ENCODE peak calls at places on chromosomes 3 and 15, in six cellular contexts. One of them, this sample, is unnamed.

GRCh38 chr3:123678108-123678511 is 93.3 kb upstream of the HACD2 start:
- DNase-seq in upper lobe of right lung: no peak
- DNase-seq in suprapubic skin: no peak
- DNase-seq in spleen: no peak
- DNase-seq in psoas muscle: no peak
- DNase-seq in HCT116: no peak
- DNase-seq in this sample: no peak

GRCh38 chr3:123147754-123148535 is 53.8 kb upstream of the SEC22A start:
- DNase-seq in upper lobe of right lung: peak; percentile 66
- DNase-seq in suprapubic skin: no peak
- DNase-seq in spleen: no peak
- DNase-seq in psoas muscle: no peak
- DNase-seq in HCT116: no peak
- DNase-seq in this sample: peak; percentile 65

GRCh38 chr3:158539414-158540014 is 31.5 kb upstream of the MLF1 start:
- DNase-seq in upper lobe of right lung: no peak
- DNase-seq in suprapubic skin: no peak
- DNase-seq in spleen: no peak
- DNase-seq in psoas muscle: no peak
- DNase-seq in HCT116: peak; percentile 42
- DNase-seq in this sample: no peak

GRCh38 chr3:111980716-111981456 is 2.1 kb downstream of the ABHD10 start:
- DNase-seq in upper lobe of right lung: no peak
- DNase-seq in suprapubic skin: no peak
- DNase-seq in spleen: no peak
- DNase-seq in psoas muscle: no peak
- DNase-seq in HCT116: no peak
- DNase-seq in this sample: no peak

GRCh38 chr15:81209635-81210034 is 13.0 kb downstream of the IL16 start:
- DNase-seq in upper lobe of right lung: no peak
- DNase-seq in suprapubic skin: peak; percentile 76
- DNase-seq in spleen: no peak
- DNase-seq in psoas muscle: peak; percentile 82
- DNase-seq in HCT116: no peak
- DNase-seq in this sample: no peak

GRCh38 chr15:81398456-81398855 is 24.4 kb upstream of the TMC3 start:
- DNase-seq in upper lobe of right lung: no peak
- DNase-seq in suprapubic skin: no peak
- DNase-seq in spleen: no peak
- DNase-seq in psoas muscle: no peak
- DNase-seq in HCT116: no peak
- DNase-seq in this sample: no peak

GRCh38 chr3:168249048-168249538 is 153.4 kb upstream of the GOLIM4 start:
- DNase-seq in upper lobe of right lung: no peak
- DNase-seq in suprapubic skin: no peak
- DNase-seq in spleen: no peak
- DNase-seq in psoas muscle: no peak
- DNase-seq in HCT116: no peak
- DNase-seq in this sample: no peak

GRCh38 chr3:65402597-65402996 is 636.1 kb downstream of the MAGI1 start:
- DNase-seq in upper lobe of right lung: no peak
- DNase-seq in suprapubic skin: no peak
- DNase-seq in spleen: no peak
- DNase-seq in psoas muscle: peak; percentile 89
- DNase-seq in HCT116: no peak
- DNase-seq in this sample: no peak

GRCh38 chr3:24002129-24002528 is 57.0 kb downstream of the NR1D2 start:
- DNase-seq in upper lobe of right lung: no peak
- DNase-seq in suprapubic skin: no peak
- DNase-seq in spleen: no peak
- DNase-seq in psoas muscle: no peak
- DNase-seq in HCT116: no peak
- DNase-seq in this sample: no peak

GRCh38 chr15:94306700-94307650 is 75.6 kb downstream of the MCTP2 start:
- DNase-seq in upper lobe of right lung: no peak
- DNase-seq in suprapubic skin: no peak
- DNase-seq in spleen: no peak
- DNase-seq in psoas muscle: no peak
- DNase-seq in HCT116: no peak
- DNase-seq in this sample: no peak

GRCh38 chr3:139301183-139301582 is 42.6 kb upstream of the MRPS22 start:
- DNase-seq in upper lobe of right lung: no peak
- DNase-seq in suprapubic skin: no peak
- DNase-seq in spleen: peak; percentile 53
- DNase-seq in psoas muscle: peak; percentile 40
- DNase-seq in HCT116: no peak
- DNase-seq in this sample: no peak

GRCh38 chr3:142866841-142867631 is 21.8 kb downstream of the PCOLCE2 start:
- DNase-seq in upper lobe of right lung: no peak
- DNase-seq in suprapubic skin: no peak
- DNase-seq in spleen: no peak
- DNase-seq in psoas muscle: no peak
- DNase-seq in HCT116: peak; percentile 45
- DNase-seq in this sample: no peak

GRCh38 chr15:31083394-31083790 is 18.1 kb downstream of the TRPM1 start:
- DNase-seq in upper lobe of right lung: no peak
- DNase-seq in suprapubic skin: no peak
- DNase-seq in spleen: no peak
- DNase-seq in psoas muscle: no peak
- DNase-seq in HCT116: no peak
- DNase-seq in this sample: peak; percentile 55

GRCh38 chr3:174620138-174620537 is 239.0 kb upstream of the NAALADL2 start:
- DNase-seq in upper lobe of right lung: no peak
- DNase-seq in suprapubic skin: no peak
- DNase-seq in spleen: no peak
- DNase-seq in psoas muscle: no peak
- DNase-seq in HCT116: peak; percentile 15
- DNase-seq in this sample: no peak

GRCh38 chr3:1251282-1252060 is 158.6 kb downstream of the CNTN6 start:
- DNase-seq in upper lobe of right lung: no peak
- DNase-seq in suprapubic skin: no peak
- DNase-seq in spleen: no peak
- DNase-seq in psoas muscle: no peak
- DNase-seq in HCT116: no peak
- DNase-seq in this sample: no peak

GRCh38 chr15:50506121-50506520 is 40.3 kb downstream of the USP50 start:
- DNase-seq in upper lobe of right lung: no peak
- DNase-seq in suprapubic skin: no peak
- DNase-seq in spleen: peak; percentile 83
- DNase-seq in psoas muscle: no peak
- DNase-seq in HCT116: no peak
- DNase-seq in this sample: no peak

GRCh38 chr3:25412269-25412668 is 15.8 kb upstream of the RARB start:
- DNase-seq in upper lobe of right lung: no peak
- DNase-seq in suprapubic skin: no peak
- DNase-seq in spleen: no peak
- DNase-seq in psoas muscle: no peak
- DNase-seq in HCT116: no peak
- DNase-seq in this sample: no peak

GRCh38 chr3:58237940-58238681 is 519 bp downstream of the ABHD6 start:
- DNase-seq in upper lobe of right lung: peak; percentile 86
- DNase-seq in suprapubic skin: peak; percentile 85
- DNase-seq in spleen: peak; percentile 90
- DNase-seq in psoas muscle: peak; percentile 80
- DNase-seq in HCT116: no peak
- DNase-seq in this sample: peak; percentile 84

GRCh38 chr3:11713171-11713570 is 69.5 kb upstream of the VGLL4 start:
- DNase-seq in upper lobe of right lung: no peak
- DNase-seq in suprapubic skin: no peak
- DNase-seq in spleen: no peak
- DNase-seq in psoas muscle: no peak
- DNase-seq in HCT116: no peak
- DNase-seq in this sample: no peak

GRCh38 chr15:27671794-27672438 is 427.2 kb downstream of the OCA2 start:
- DNase-seq in upper lobe of right lung: no peak
- DNase-seq in suprapubic skin: no peak
- DNase-seq in spleen: no peak
- DNase-seq in psoas muscle: no peak
- DNase-seq in HCT116: no peak
- DNase-seq in this sample: no peak

GRCh38 chr3:123067689-123068226 is 933 bp downstream of the PDIA5 start:
- DNase-seq in upper lobe of right lung: no peak
- DNase-seq in suprapubic skin: no peak
- DNase-seq in spleen: no peak
- DNase-seq in psoas muscle: no peak
- DNase-seq in HCT116: no peak
- DNase-seq in this sample: no peak

GRCh38 chr3:98612996-98613517 is 19.6 kb upstream of the CPOX start:
- DNase-seq in upper lobe of right lung: peak; percentile 60
- DNase-seq in suprapubic skin: no peak
- DNase-seq in spleen: peak; percentile 76
- DNase-seq in psoas muscle: no peak
- DNase-seq in HCT116: no peak
- DNase-seq in this sample: peak; percentile 48

GRCh38 chr3:10703875-10704274 is 112.2 kb upstream of the SLC6A11 start:
- DNase-seq in upper lobe of right lung: no peak
- DNase-seq in suprapubic skin: no peak
- DNase-seq in spleen: no peak
- DNase-seq in psoas muscle: no peak
- DNase-seq in HCT116: peak; percentile 38
- DNase-seq in this sample: no peak
- TF ChIP-seq CTCF in upper lobe of right lung: no peak
- TF ChIP-seq CTCF in suprapubic skin: no peak
- TF ChIP-seq CTCF in spleen: no peak
- TF ChIP-seq CTCF in psoas muscle: no peak
- TF ChIP-seq CTCF in HCT116: peak; percentile 46
- TF ChIP-seq CTCF in this sample: no peak

GRCh38 chr3:15269091-15269989 is 63.0 kb downstream of the SH3BP5 start:
- DNase-seq in upper lobe of right lung: peak; percentile 89
- DNase-seq in suprapubic skin: peak; percentile 95
- DNase-seq in spleen: peak; percentile 95
- DNase-seq in psoas muscle: peak; percentile 91
- DNase-seq in HCT116: peak; percentile 78
- DNase-seq in this sample: peak; percentile 89
- H3K4me1 ChIP-seq in upper lobe of right lung: peaks cover 63% of the 10 kb centered on the region
- H3K4me1 ChIP-seq in suprapubic skin: peaks cover 39% of the 10 kb centered on the region
- H3K4me1 ChIP-seq in spleen: peaks cover 93% of the 10 kb centered on the region
- H3K4me1 ChIP-seq in psoas muscle: peaks cover 25% of the 10 kb centered on the region
- H3K4me1 ChIP-seq in HCT116: peaks cover 29% of the 10 kb centered on the region
- H3K4me1 ChIP-seq in this sample: peaks cover 64% of the 10 kb centered on the region

GRCh38 chr15:67569668-67570067 is 27.2 kb downstream of the MAP2K5 start:
- DNase-seq in upper lobe of right lung: no peak
- DNase-seq in suprapubic skin: no peak
- DNase-seq in spleen: no peak
- DNase-seq in psoas muscle: no peak
- DNase-seq in HCT116: no peak
- DNase-seq in this sample: no peak
- H3K27ac ChIP-seq in upper lobe of right lung: no peak overlapping the region
- H3K27ac ChIP-seq in suprapubic skin: no peak overlapping the region
- H3K27ac ChIP-seq in spleen: no peak overlapping the region
- H3K27ac ChIP-seq in psoas muscle: peak overlapping the region; percentile 3
- H3K27ac ChIP-seq in HCT116: no peak overlapping the region
- H3K27ac ChIP-seq in this sample: no peak overlapping the region

DNA sequence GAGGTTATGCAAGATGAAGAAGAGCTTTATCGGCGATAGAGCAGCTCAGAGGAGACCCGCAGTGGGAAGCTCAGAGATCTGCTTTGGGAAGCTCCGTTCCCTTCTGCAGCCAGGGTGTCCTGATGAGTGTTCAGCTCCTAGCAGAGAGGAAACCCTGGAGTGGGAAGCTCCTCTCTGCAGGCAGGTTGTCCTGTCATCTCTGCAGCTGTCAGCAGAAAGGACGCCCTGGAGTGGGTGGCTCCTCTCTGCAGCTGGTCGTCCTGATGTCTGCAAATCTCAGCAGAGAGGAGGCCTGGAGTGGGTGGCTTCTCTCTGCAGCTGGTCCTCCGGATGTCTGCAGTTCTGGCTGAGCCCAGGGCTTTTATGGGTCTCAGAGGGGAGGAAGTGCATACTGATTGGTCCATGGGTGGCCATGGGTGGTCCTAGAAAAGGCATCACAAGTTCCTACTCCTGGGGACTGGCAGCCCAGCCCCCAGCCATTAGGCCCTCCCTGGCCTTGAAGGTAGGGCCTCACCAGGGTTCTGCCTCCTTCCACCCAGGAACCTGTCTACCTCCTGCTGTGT is 102.6 kb upstream of the BNIP2 start:
- DNase-seq in upper lobe of right lung: no peak
- DNase-seq in suprapubic skin: no peak
- DNase-seq in spleen: no peak
- DNase-seq in psoas muscle: no peak
- DNase-seq in HCT116: no peak
- DNase-seq in this sample: no peak
- TF ChIP-seq CTCF in upper lobe of right lung: no peak
- TF ChIP-seq CTCF in suprapubic skin: no peak
- TF ChIP-seq CTCF in spleen: no peak
- TF ChIP-seq CTCF in psoas muscle: no peak
- TF ChIP-seq CTCF in HCT116: no peak
- TF ChIP-seq CTCF in this sample: no peak

DNA sequence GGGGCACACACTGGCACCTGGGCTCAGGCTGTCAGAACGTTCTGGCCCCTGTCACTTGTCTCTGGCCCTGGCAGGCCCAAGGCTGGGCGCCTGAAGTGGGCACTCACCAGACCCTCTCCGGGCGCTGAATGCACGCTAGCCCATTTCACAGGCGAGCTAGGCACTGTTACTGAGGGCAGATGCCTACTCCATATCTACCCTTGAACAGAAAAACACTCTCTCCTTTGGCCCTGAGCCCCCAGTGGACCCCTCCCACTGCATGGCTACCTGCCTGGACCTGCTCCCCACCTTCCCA is 42.3 kb upstream of the IQSEC1 start:
- DNase-seq in upper lobe of right lung: peak; percentile 43
- DNase-seq in suprapubic skin: no peak
- DNase-seq in spleen: peak; percentile 47
- DNase-seq in psoas muscle: no peak
- DNase-seq in HCT116: no peak
- DNase-seq in this sample: peak; percentile 28
- H3K4me1 ChIP-seq in upper lobe of right lung: no peaks in the 10 kb centered on the region
- H3K4me1 ChIP-seq in suprapubic skin: peaks cover 8% of the 10 kb centered on the region
- H3K4me1 ChIP-seq in spleen: peaks cover 20% of the 10 kb centered on the region
- H3K4me1 ChIP-seq in psoas muscle: peaks cover 17% of the 10 kb centered on the region
- H3K4me1 ChIP-seq in HCT116: peaks cover 10% of the 10 kb centered on the region
- H3K4me1 ChIP-seq in this sample: peaks cover 15% of the 10 kb centered on the region

DNA sequence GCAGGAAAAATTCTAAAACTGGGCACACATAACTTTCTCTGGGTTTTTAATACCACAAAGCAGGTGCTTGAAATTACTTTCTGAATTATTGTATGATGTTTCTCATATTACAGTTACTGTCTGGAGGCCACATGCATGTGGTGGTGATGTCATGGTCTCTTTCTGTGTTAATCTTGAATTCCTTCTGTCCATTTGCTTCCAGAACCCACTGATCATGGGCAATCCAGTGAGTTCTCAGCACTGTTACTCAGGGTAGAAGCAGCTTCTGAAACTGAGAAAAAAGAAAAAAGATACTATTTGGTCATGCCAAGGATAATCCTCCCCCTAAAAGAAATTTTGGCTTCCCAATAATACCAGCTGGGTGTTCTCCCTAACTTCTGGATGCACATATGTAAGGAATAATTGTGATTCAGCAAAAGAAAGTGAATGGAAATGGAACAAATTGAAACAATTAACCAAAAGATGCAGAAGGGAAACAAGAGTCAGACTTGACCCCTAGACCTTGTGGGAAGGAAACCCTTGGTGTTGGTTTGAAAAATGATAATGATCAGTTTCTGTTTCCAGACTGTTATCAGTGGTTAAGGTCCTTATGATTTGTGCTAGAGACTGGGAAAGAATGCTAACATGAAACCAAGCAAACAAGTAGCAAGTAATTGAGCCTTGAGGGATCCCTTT is 92.3 kb downstream of the RBMS3 start:
- DNase-seq in upper lobe of right lung: no peak
- DNase-seq in suprapubic skin: no peak
- DNase-seq in spleen: no peak
- DNase-seq in psoas muscle: no peak
- DNase-seq in HCT116: no peak
- DNase-seq in this sample: no peak
- H3K27ac ChIP-seq in upper lobe of right lung: no peak overlapping the region
- H3K27ac ChIP-seq in suprapubic skin: no peak overlapping the region
- H3K27ac ChIP-seq in spleen: no peak overlapping the region
- H3K27ac ChIP-seq in psoas muscle: no peak overlapping the region
- H3K27ac ChIP-seq in HCT116: no peak overlapping the region
- H3K27ac ChIP-seq in this sample: no peak overlapping the region

GRCh38 chr3:14125193-14126016 is 553 bp downstream of the TMEM43 start:
- DNase-seq in upper lobe of right lung: peak; percentile 88
- DNase-seq in suprapubic skin: peak; percentile 90
- DNase-seq in spleen: no peak
- DNase-seq in psoas muscle: no peak
- DNase-seq in HCT116: peak; percentile 81
- DNase-seq in this sample: peak; percentile 87
- TF ChIP-seq CTCF in upper lobe of right lung: peak; percentile 7
- TF ChIP-seq CTCF in suprapubic skin: no peak
- TF ChIP-seq CTCF in spleen: no peak
- TF ChIP-seq CTCF in psoas muscle: no peak
- TF ChIP-seq CTCF in HCT116: no peak
- TF ChIP-seq CTCF in this sample: peak; percentile 19

This sample was measured in lower lobe of right lung.